ENCODE peak calls at places on chromosomes 7 and 10, in nine cellular contexts. U is upper lobe of left lung, B is HepG2, X is A549, V is transverse colon, P is stomach, N is K562, L is esophagus muscularis mucosa, F is suprapubic skin. Z is an unnamed sample.

GRCh38 chr7:99943641-99944507 is 14.5 kb upstream of the GJC3 start:
- DNase-seq in B (no peak), U (no peak), N (no peak), F (no peak), L (peak), V (no peak), P (no peak), X (no peak), Z (no peak)

GRCh38 chr7:51351661-51352060 is 35.1 kb upstream of the COBL start:
- DNase-seq in P (no peak), U (no peak), N (no peak), B (no peak), X (no peak), L (no peak), F (no peak), V (no peak), Z (peak)

GRCh38 chr10:60130130-60130579 is 223.8 kb upstream of the CCDC6 start:
- DNase-seq in N (peak), V (no peak), B (no peak), X (no peak), P (no peak), F (no peak), U (no peak), L (no peak), Z (no peak)

GRCh38 chr10:130766071-130766470 is 545.5 kb downstream of the TCERG1L start:
- DNase-seq in B (no peak), V (no peak), U (no peak), L (no peak), F (peak), N (no peak), P (no peak), X (no peak), Z (no peak)

GRCh38 chr7:32479574-32480200 is 10.5 kb downstream of the LSM5 start:
- DNase-seq in V (no peak), B (peak), L (peak), P (no peak), U (no peak), F (no peak), X (peak), N (peak), Z (no peak)

GRCh38 chr7:6271091-6271658 is 1.2 kb downstream of the CYTH3 start:
- DNase-seq in V (peak), B (no peak), F (no peak), N (no peak), L (no peak), P (peak), U (no peak), X (peak), Z (peak)

GRCh38 chr10:100728928-100729876 is 16.2 kb upstream of the PAX2 start:
- DNase-seq in L (no peak), N (peak), V (no peak), P (peak), U (peak), B (peak), F (no peak), X (peak), Z (no peak)

GRCh38 chr10:12550994-12551393 is 201.6 kb downstream of the CAMK1D start:
- DNase-seq in B (no peak), N (no peak), U (no peak), P (no peak), F (no peak), L (no peak), X (no peak), V (no peak), Z (no peak)

GRCh38 chr7:69260023-69260422 is 338.3 kb upstream of the AUTS2 start:
- DNase-seq in V (no peak), F (no peak), U (no peak), B (no peak), L (no peak), N (no peak), X (no peak), P (no peak), Z (no peak)

GRCh38 chr7:111255576-111255975 is 164.6 kb downstream of the LRRN3 start:
- DNase-seq in B (no peak), F (no peak), V (no peak), N (no peak), P (no peak), L (no peak), U (no peak), X (no peak), Z (no peak)

GRCh38 chr10:101485207-101485606 is 102.8 kb downstream of the POLL start:
- DNase-seq in P (no peak), V (no peak), N (no peak), B (no peak), U (no peak), L (no peak), X (no peak), F (no peak), Z (no peak)

GRCh38 chr10:86349474-86349873 is 17.1 kb downstream of the GRID1 start:
- DNase-seq in X (peak), U (no peak), B (peak), V (no peak), F (no peak), P (no peak), N (peak), L (no peak), Z (no peak)

GRCh38 chr10:85826377-85826776 is 540.2 kb downstream of the GRID1 start:
- DNase-seq in V (no peak), N (no peak), L (no peak), P (no peak), F (no peak), B (no peak), U (no peak), X (no peak), Z (no peak)

GRCh38 chr7:70047891-70048448 is 449.7 kb downstream of the AUTS2 start:
- DNase-seq in P (no peak), V (no peak), L (no peak), B (no peak), N (no peak), X (no peak), U (no peak), F (no peak), Z (no peak)

GRCh38 chr10:102604379-102604960 is 39.8 kb upstream of the TRIM8 start:
- DNase-seq in L (no peak), N (no peak), P (no peak), U (no peak), V (no peak), B (no peak), X (peak), F (no peak), Z (no peak)

GRCh38 chr10:14838582-14839304 is 637 bp downstream of the HSPA14 start:
- DNase-seq in F (no peak), P (peak), B (peak), N (peak), L (peak), V (peak), X (peak), U (peak), Z (no peak)

GRCh38 chr7:1123721-1124120 is 35.8 kb downstream of the GPER1 start:
- DNase-seq in P (peak), X (peak), F (peak), U (peak), N (no peak), L (peak), B (peak), V (peak), Z (peak)

GRCh38 chr7:129066290-129067131 is 11.6 kb upstream of the TNPO3 start:
- DNase-seq in L (no peak), P (no peak), X (peak), B (no peak), N (peak), V (no peak), F (no peak), U (peak), Z (no peak)

GRCh38 chr7:100826546-100827329 is 585 bp downstream of the EPHB4 start:
- DNase-seq in N (peak), L (no peak), X (no peak), U (no peak), V (no peak), P (no peak), B (no peak), F (no peak), Z (peak)

GRCh38 chr7:123787227-123788007 is 38.6 kb upstream of the WASL start:
- DNase-seq in B (no peak), F (no peak), N (no peak), L (no peak), P (no peak), X (no peak), V (no peak), U (no peak), Z (no peak)

GRCh38 chr10:128721851-128722250 is 595.6 kb upstream of the MKI67 start:
- DNase-seq in L (no peak), P (no peak), U (no peak), V (no peak), X (no peak), F (no peak), N (no peak), B (no peak), Z (no peak)

GRCh38 chr10:78742406-78742729 is 326.4 kb upstream of the ZMIZ1 start:
- DNase-seq in L (no peak), F (no peak), V (no peak), N (no peak), X (no peak), B (no peak), U (no peak), P (no peak), Z (no peak)

GRCh38 chr7:21063106-21063505 is 276.4 kb upstream of the SP8 start:
- DNase-seq in B (no peak), U (no peak), L (no peak), X (no peak), V (no peak), N (no peak), P (no peak), F (no peak), Z (no peak)

GRCh38 chr10:77195101-77195500 is 442.5 kb downstream of the KCNMA1 start:
- DNase-seq in U (no peak), B (no peak), V (no peak), N (no peak), F (no peak), X (peak), P (no peak), L (no peak), Z (no peak)

GRCh38 chr10:930415-931325 is 835 bp downstream of the LARP4B start:
- DNase-seq in B (peak), P (peak), U (peak), L (no peak), X (peak), F (peak), V (peak), N (peak), Z (no peak)

GRCh38 chr10:119658274-119658673 is 7.1 kb downstream of the BAG3 start:
- DNase-seq in B (peak), L (peak), V (peak), N (peak), P (peak), X (peak), F (peak), U (peak), Z (peak)

GRCh38 chr7:141788296-141788695 is 1.7 kb upstream of the TAS2R5 start:
- DNase-seq in U (no peak), L (no peak), X (no peak), V (no peak), B (no peak), F (no peak), N (no peak), P (no peak), Z (no peak)

GRCh38 chr10:126448091-126448490 is 59.8 kb upstream of the ADAM12 start:
- DNase-seq in F (no peak), U (no peak), L (no peak), B (no peak), N (no peak), P (no peak), V (no peak), X (no peak), Z (no peak)

GRCh38 chr7:36262706-36263484 is 109.8 kb downstream of the EEPD1 start:
- DNase-seq in V (no peak), P (no peak), N (no peak), U (no peak), F (no peak), L (no peak), B (no peak), X (no peak), Z (no peak)

GRCh38 chr10:121036431-121036830 is 185.3 kb downstream of the WDR11 start:
- DNase-seq in U (no peak), P (no peak), X (no peak), N (no peak), L (no peak), F (no peak), B (no peak), V (peak), Z (no peak)

GRCh38 chr10:31158000-31158658 is 126.5 kb upstream of the ZNF438 start:
- DNase-seq in N (no peak), V (no peak), P (no peak), B (no peak), U (no peak), X (no peak), L (no peak), F (no peak), Z (no peak)

GRCh38 chr7:4235596-4235995 is 446.5 kb upstream of the FOXK1 start:
- DNase-seq in N (no peak), F (no peak), B (peak), U (no peak), X (no peak), L (no peak), P (no peak), V (no peak), Z (no peak)

GRCh38 chr7:27169658-27170493 is 4.2 kb downstream of the HOXA10 start:
- DNase-seq in L (no peak), B (no peak), U (peak), V (peak), X (no peak), N (no peak), F (no peak), P (no peak), Z (peak)

GRCh38 chr10:124707546-124707945 is 36.6 kb downstream of the FAM53B start:
- DNase-seq in B (no peak), U (no peak), X (no peak), N (no peak), L (no peak), V (no peak), P (no peak), F (no peak), Z (no peak)

GRCh38 chr10:5614081-5614721 is 52.2 kb downstream of the ASB13 start:
- DNase-seq in V (no peak), U (no peak), B (no peak), F (no peak), L (no peak), P (peak), N (no peak), X (no peak), Z (no peak)

GRCh38 chr10:96352587-96352986 is 6.2 kb downstream of the OPALIN start:
- DNase-seq in U (no peak), N (no peak), F (no peak), B (no peak), P (no peak), V (peak), X (no peak), L (no peak), Z (no peak)

GRCh38 chr10:130743751-130744191 is 567.8 kb downstream of the TCERG1L start:
- DNase-seq in U (no peak), P (no peak), L (no peak), X (no peak), B (no peak), V (no peak), N (no peak), F (peak), Z (no peak)

GRCh38 chr7:117873056-117873932 is at the start of gene CTTNBP2:
- DNase-seq in P (peak), F (peak), X (peak), B (no peak), L (no peak), V (peak), U (peak), N (peak), Z (peak)

GRCh38 chr7:13235961-13236360 is 548.5 kb downstream of the ARL4A start:
- DNase-seq in P (no peak), L (no peak), V (no peak), N (no peak), B (no peak), U (no peak), F (no peak), X (no peak), Z (no peak)

GRCh38 chr7:13241416-13241815 is 554.0 kb downstream of the ARL4A start:
- DNase-seq in U (no peak), V (no peak), P (no peak), N (no peak), F (no peak), X (no peak), L (no peak), B (no peak), Z (no peak)

DNA sequence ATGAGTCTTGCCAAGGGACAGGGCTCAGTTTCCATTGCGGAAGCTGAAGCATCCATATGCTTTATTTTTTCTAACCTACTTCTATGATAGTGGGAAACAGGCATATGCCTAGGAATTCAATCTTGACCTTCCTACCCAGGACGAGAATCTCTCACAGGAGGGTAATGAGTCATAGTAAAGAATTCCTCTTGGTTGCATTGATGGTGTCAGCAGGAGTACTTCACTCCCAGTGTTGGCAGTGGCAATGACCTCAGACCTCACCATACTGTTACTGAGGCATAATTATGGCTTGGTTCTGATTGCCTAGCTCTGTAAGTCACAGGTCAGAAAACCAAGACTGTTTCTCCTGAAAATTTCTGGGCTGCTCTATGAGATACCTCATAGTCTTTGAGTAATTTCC is 552.9 kb downstream of the ARL4A start:
- DNase-seq in U (no peak), N (no peak), F (no peak), P (no peak), X (peak), L (no peak), B (no peak), V (no peak), Z (no peak)
- TF ChIP-seq EP300 in U (no peak), N (no peak), F (no peak), P (no peak), X (no peak), L (no peak), B (no peak), V (no peak), Z (no peak)

GRCh38 chr7:151595702-151596340 is 76.1 kb upstream of the RHEB start:
- DNase-seq in V (no peak), U (no peak), F (no peak), X (no peak), N (no peak), P (no peak), L (no peak), B (no peak), Z (no peak)

GRCh38 chr7:151597541-151597940 is 77.8 kb upstream of the RHEB start:
- DNase-seq in X (no peak), U (no peak), P (no peak), L (no peak), B (no peak), N (no peak), F (no peak), V (no peak), Z (no peak)

GRCh38 chr7:151599401-151600227 is 79.9 kb upstream of the RHEB start:
- DNase-seq in P (no peak), F (no peak), N (no peak), U (no peak), V (peak), L (no peak), B (no peak), X (peak), Z (no peak)

GRCh38 chr7:151601521-151602305 is 82.0 kb upstream of the RHEB start:
- DNase-seq in X (no peak), N (no peak), L (no peak), B (no peak), P (no peak), U (peak), F (no peak), V (no peak), Z (no peak)

GRCh38 chr7:151598045-151598444 is 78.3 kb upstream of the RHEB start:
- DNase-seq in X (no peak), B (peak), U (no peak), L (no peak), V (no peak), F (no peak), N (no peak), P (no peak), Z (no peak)
- TF ChIP-seq CTCF in X (no peak), B (no peak), U (no peak), L (no peak), V (no peak), F (no peak), N (no peak), P (no peak), Z (no peak)

DNA sequence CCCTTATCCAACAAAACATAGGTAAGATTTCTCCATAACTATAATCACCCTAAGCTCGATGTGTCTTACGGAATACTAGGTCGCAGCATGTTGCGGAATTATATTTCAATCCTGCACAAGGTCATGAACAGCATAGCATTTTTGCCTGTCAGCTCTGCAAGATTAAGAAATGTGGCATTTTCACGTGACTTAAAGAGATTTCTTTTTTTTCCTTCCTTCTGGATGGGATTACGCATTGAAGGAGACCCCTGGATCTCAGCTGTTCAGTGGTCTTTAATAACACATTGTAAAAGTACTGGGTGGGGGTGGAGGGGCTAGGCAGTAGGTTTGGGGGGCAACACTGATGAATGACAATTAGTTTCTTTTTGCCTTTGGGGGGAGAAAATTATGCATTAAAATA is 106.7 kb downstream of the CUBN start:
- DNase-seq in N (no peak), P (no peak), B (no peak), U (no peak), L (peak), V (no peak), X (no peak), F (no peak), Z (no peak)
- TF ChIP-seq POLR2A in N (peak), P (no peak), B (no peak), U (no peak), L (no peak), V (no peak), X (no peak), F (no peak), Z (no peak)

DNA sequence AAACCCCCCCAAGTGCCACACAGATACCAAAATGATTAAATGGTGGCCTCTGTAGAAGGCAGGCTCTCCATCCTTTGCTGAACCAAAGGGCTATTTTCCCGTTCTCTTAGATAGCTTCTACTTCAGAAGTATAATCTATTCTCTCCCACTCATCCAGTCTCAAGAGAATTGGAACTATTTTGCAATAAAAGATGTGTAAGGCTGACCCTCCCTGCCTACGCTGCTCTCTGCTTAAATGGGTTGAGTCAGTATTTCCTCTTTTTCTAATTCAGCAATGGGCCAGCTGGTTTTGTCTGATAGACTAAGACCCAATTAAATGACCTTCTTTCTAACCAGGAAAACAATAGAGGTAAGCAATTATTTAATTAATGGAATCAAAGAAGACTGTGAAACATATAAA is 171.5 kb downstream of the ZNF365 start:
- DNase-seq in P (no peak), U (no peak), V (no peak), N (no peak), X (no peak), F (no peak), B (no peak), L (peak), Z (no peak)
- TF ChIP-seq EP300 in P (no peak), U (no peak), V (no peak), N (no peak), X (no peak), F (no peak), B (no peak), L (no peak), Z (peak)

GRCh38 chr7:47991741-47992311 is 12.4 kb upstream of the HUS1 start:
- DNase-seq in B (peak), X (peak), U (peak), V (peak), L (peak), P (peak), N (peak), F (peak), Z (peak)
- TF ChIP-seq CTCF in B (peak), X (peak), U (peak), V (peak), L (peak), P (no peak), N (peak), F (peak), Z (peak)